ENCODE peak calls at places on chromosomes 12 and 14, in four cellular contexts. One of them, this sample, is unnamed.

GRCh38 chr12:124694250-124694649 is 126.8 kb upstream of the NCOR2 start:
- DNase-seq in GM12878: no peak
- DNase-seq in HepG2: no peak
- DNase-seq in H1: no peak
- DNase-seq in this sample: no peak

GRCh38 chr12:130714591-130715149 is 1.4 kb downstream of the RIMBP2 start:
- DNase-seq in GM12878: no peak
- DNase-seq in H1: peak
- DNase-seq in HepG2: no peak
- DNase-seq in this sample: no peak

GRCh38 chr14:100106661-100107112 is 41.5 kb downstream of the EVL start:
- DNase-seq in GM12878: no peak
- DNase-seq in H1: no peak
- DNase-seq in HepG2: no peak
- DNase-seq in this sample: no peak

GRCh38 chr12:70520847-70521246 is 116.4 kb downstream of the PTPRB start:
- DNase-seq in GM12878: no peak
- DNase-seq in H1: no peak
- DNase-seq in HepG2: no peak
- DNase-seq in this sample: no peak

GRCh38 chr12:71727958-71728357 is 26.7 kb upstream of the RAB21 start:
- DNase-seq in H1: no peak
- DNase-seq in GM12878: no peak
- DNase-seq in HepG2: no peak
- DNase-seq in this sample: no peak

GRCh38 chr12:118360785-118361404 is 11.8 kb downstream of the TAOK3 start:
- DNase-seq in H1: no peak
- DNase-seq in GM12878: no peak
- DNase-seq in HepG2: no peak
- DNase-seq in this sample: peak

GRCh38 chr12:11965258-11965910 is 105.4 kb upstream of the BCL2L14 start:
- DNase-seq in GM12878: no peak
- DNase-seq in H1: no peak
- DNase-seq in HepG2: no peak
- DNase-seq in this sample: no peak

GRCh38 chr12:32230607-32230982 is 123.9 kb downstream of the BICD1 start:
- DNase-seq in H1: no peak
- DNase-seq in HepG2: no peak
- DNase-seq in GM12878: no peak
- DNase-seq in this sample: no peak

GRCh38 chr14:66231823-66232222 is 254.3 kb upstream of the CCDC196 start:
- DNase-seq in H1: no peak
- DNase-seq in GM12878: no peak
- DNase-seq in HepG2: no peak
- DNase-seq in this sample: no peak

GRCh38 chr12:40551466-40551865 is 140.8 kb upstream of the CNTN1 start:
- DNase-seq in GM12878: no peak
- DNase-seq in HepG2: no peak
- DNase-seq in H1: no peak
- DNase-seq in this sample: no peak

GRCh38 chr12:9872743-9873142 is 3.6 kb upstream of the CLEC2B start:
- DNase-seq in GM12878: no peak
- DNase-seq in H1: no peak
- DNase-seq in HepG2: no peak
- DNase-seq in this sample: no peak

GRCh38 chr14:67977468-67978034 is 158.0 kb downstream of the RAD51B start:
- DNase-seq in HepG2: no peak
- DNase-seq in H1: no peak
- DNase-seq in GM12878: no peak
- DNase-seq in this sample: no peak

GRCh38 chr12:41663487-41664258 is 475.6 kb downstream of the PDZRN4 start:
- DNase-seq in H1: no peak
- DNase-seq in HepG2: peak
- DNase-seq in GM12878: no peak
- DNase-seq in this sample: no peak

GRCh38 chr12:53754196-53754595 is 2.4 kb upstream of the CISTR start:
- DNase-seq in HepG2: no peak
- DNase-seq in H1: no peak
- DNase-seq in GM12878: no peak
- DNase-seq in this sample: no peak

GRCh38 chr12:38053655-38054464 is 262.7 kb upstream of the ALG10B start:
- DNase-seq in HepG2: peak
- DNase-seq in GM12878: no peak
- DNase-seq in H1: no peak
- DNase-seq in this sample: peak

GRCh38 chr14:104694475-104694950 is 5.1 kb downstream of the INF2 start:
- DNase-seq in HepG2: no peak
- DNase-seq in H1: no peak
- DNase-seq in GM12878: no peak
- DNase-seq in this sample: no peak

GRCh38 chr12:674272-674781 is 11.1 kb upstream of the NINJ2 start:
- DNase-seq in HepG2: no peak
- DNase-seq in H1: no peak
- DNase-seq in GM12878: peak
- DNase-seq in this sample: no peak

GRCh38 chr14:102252834-102253801 is 51.8 kb downstream of the MOK start:
- DNase-seq in H1: no peak
- DNase-seq in GM12878: no peak
- DNase-seq in HepG2: no peak
- DNase-seq in this sample: no peak

GRCh38 chr14:71358209-71358931 is 451.1 kb downstream of the PCNX1 start:
- DNase-seq in GM12878: peak
- DNase-seq in H1: no peak
- DNase-seq in HepG2: no peak
- DNase-seq in this sample: no peak

GRCh38 chr12:96534339-96534738 is 45.0 kb downstream of the CFAP54 start:
- DNase-seq in GM12878: no peak
- DNase-seq in HepG2: peak
- DNase-seq in H1: no peak
- DNase-seq in this sample: no peak

GRCh38 chr14:100608586-100609330 is 21.5 kb upstream of the BEGAIN start:
- DNase-seq in GM12878: no peak
- DNase-seq in H1: no peak
- DNase-seq in HepG2: no peak
- DNase-seq in this sample: no peak

GRCh38 chr14:57686317-57686716 is 179.6 kb downstream of the SLC35F4 start:
- DNase-seq in HepG2: no peak
- DNase-seq in GM12878: no peak
- DNase-seq in H1: no peak
- DNase-seq in this sample: no peak

GRCh38 chr14:93926209-93926872 is 803 bp upstream of the FAM181A start:
- DNase-seq in GM12878: no peak
- DNase-seq in HepG2: peak
- DNase-seq in H1: no peak
- DNase-seq in this sample: no peak

GRCh38 chr14:65043893-65044595 is 57.3 kb downstream of the FNTB start:
- DNase-seq in HepG2: no peak
- DNase-seq in H1: no peak
- DNase-seq in GM12878: no peak
- DNase-seq in this sample: no peak

GRCh38 chr12:111942557-111942956 is 70.4 kb downstream of the TMEM116 start:
- DNase-seq in H1: no peak
- DNase-seq in HepG2: no peak
- DNase-seq in GM12878: no peak
- DNase-seq in this sample: no peak

GRCh38 chr12:109153711-109154434 is 37.5 kb downstream of the ACACB start:
- DNase-seq in H1: no peak
- DNase-seq in GM12878: no peak
- DNase-seq in HepG2: peak
- DNase-seq in this sample: peak
- TF ChIP-seq EP300 in H1: no peak
- TF ChIP-seq EP300 in GM12878: no peak
- TF ChIP-seq EP300 in HepG2: no peak
- TF ChIP-seq EP300 in this sample: peak

DNA sequence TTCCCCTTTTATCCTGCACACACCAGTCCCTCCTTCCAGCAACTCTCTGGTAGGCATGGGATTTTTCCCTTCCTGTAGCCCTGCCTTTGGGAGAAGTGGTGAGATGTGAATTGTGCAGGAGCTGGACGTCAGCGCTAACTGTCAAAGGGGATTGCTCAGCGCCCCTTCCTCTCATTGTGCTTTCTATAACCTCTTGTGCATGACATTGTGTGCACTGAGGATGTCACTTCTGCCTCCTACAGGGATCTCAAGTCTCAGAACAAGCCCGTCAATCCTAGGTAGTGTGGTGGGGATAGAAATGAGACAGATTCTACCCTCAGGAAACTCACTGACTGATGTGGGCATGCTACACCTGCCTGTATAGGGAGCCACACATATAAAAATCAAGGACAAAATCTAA is 8.7 kb downstream of the KCNA5 start:
- DNase-seq in H1: no peak
- DNase-seq in HepG2: no peak
- DNase-seq in GM12878: no peak
- DNase-seq in this sample: no peak
- TF ChIP-seq HDAC6 in H1: no peak
- TF ChIP-seq HDAC6 in HepG2: no peak
- TF ChIP-seq HDAC6 in GM12878: no peak
- TF ChIP-seq HDAC6 in this sample: no peak

GRCh38 chr12:2417761-2418160 is 365.0 kb downstream of the CACNA1C start:
- DNase-seq in GM12878: no peak
- DNase-seq in HepG2: no peak
- DNase-seq in H1: no peak
- DNase-seq in this sample: no peak

GRCh38 chr12:2418579-2418978 is 365.8 kb downstream of the CACNA1C start:
- DNase-seq in HepG2: no peak
- DNase-seq in GM12878: no peak
- DNase-seq in H1: no peak
- DNase-seq in this sample: no peak

GRCh38 chr12:2422591-2422990 is 369.8 kb downstream of the CACNA1C start:
- DNase-seq in HepG2: no peak
- DNase-seq in H1: no peak
- DNase-seq in GM12878: no peak
- DNase-seq in this sample: no peak
- TF ChIP-seq EP300 in HepG2: no peak
- TF ChIP-seq EP300 in H1: no peak
- TF ChIP-seq EP300 in GM12878: no peak
- TF ChIP-seq EP300 in this sample: no peak

DNA sequence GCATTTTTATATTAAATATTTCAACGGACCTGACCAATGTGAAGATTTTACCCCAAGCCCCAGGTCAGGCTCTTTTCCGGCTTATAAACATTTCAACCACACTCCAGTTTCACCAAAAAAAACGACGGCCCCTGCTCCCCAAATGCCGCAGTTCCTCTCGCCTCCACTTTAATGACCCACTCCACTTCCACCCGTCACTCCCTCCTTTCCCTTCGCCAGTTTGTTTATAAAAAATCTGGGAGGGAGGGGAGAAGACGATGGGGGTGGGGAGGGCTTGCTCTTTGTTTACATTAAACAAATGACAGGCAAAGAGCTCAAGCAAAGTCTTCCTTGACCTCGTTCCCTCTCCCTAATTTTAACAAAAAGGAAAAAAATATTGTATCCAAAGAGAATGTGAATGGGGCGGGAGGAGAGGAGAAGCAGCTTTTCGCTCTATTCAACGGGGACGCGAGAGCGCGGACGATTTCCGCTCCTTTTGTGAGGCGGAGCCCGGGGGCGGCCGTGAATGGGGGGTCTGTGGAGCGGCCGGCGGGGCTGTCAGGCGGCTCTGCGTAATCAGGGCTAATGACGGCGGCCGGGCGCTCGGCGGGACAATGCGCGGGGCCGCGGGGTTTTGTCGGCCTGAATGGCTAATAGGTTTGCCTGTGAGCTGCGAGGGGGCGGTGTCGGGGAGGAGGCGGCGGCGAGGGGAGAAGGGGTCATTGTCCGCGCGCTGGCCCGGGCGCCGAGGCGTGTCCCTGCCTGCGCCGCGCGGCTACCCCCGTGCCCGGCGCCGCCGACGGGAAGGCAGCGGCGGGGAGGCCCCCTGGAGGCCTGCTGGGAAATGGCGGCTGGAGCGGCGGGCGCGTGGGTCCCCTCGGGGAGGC is 5.7 kb downstream of the SIX6 start:
- DNase-seq in H1: peak
- DNase-seq in HepG2: peak
- DNase-seq in GM12878: no peak
- DNase-seq in this sample: peak
- TF ChIP-seq HDAC6 in H1: no peak
- TF ChIP-seq HDAC6 in HepG2: no peak
- TF ChIP-seq HDAC6 in GM12878: no peak
- TF ChIP-seq HDAC6 in this sample: no peak

GRCh38 chr14:21454843-21455550 is 926 bp downstream of the CHD8 start:
- DNase-seq in HepG2: peak
- DNase-seq in GM12878: no peak
- DNase-seq in H1: no peak
- DNase-seq in this sample: no peak

GRCh38 chr14:21455592-21455911 is 371 bp downstream of the CHD8 start:
- DNase-seq in H1: no peak
- DNase-seq in GM12878: no peak
- DNase-seq in HepG2: no peak
- DNase-seq in this sample: no peak

GRCh38 chr14:21455912-21456667 is at the start of gene CHD8:
- DNase-seq in GM12878: peak
- DNase-seq in HepG2: peak
- DNase-seq in H1: peak
- DNase-seq in this sample: peak
- TF ChIP-seq EP300 in GM12878: no peak
- TF ChIP-seq EP300 in HepG2: peak
- TF ChIP-seq EP300 in H1: no peak
- TF ChIP-seq EP300 in this sample: no peak

GRCh38 chr14:32230695-32231280 is 27.7 kb upstream of the RNU6-8 start:
- DNase-seq in HepG2: no peak
- DNase-seq in GM12878: no peak
- DNase-seq in H1: no peak
- DNase-seq in this sample: no peak

GRCh38 chr14:32230181-32230580 is 27.1 kb upstream of the RNU6-8 start:
- DNase-seq in HepG2: no peak
- DNase-seq in H1: no peak
- DNase-seq in GM12878: no peak
- DNase-seq in this sample: no peak

GRCh38 chr14:32226051-32226450 is 23.0 kb upstream of the RNU6-8 start:
- DNase-seq in HepG2: no peak
- DNase-seq in H1: no peak
- DNase-seq in GM12878: no peak
- DNase-seq in this sample: no peak

GRCh38 chr14:32225378-32225920 is 22.4 kb upstream of the RNU6-8 start:
- DNase-seq in GM12878: no peak
- DNase-seq in HepG2: no peak
- DNase-seq in H1: no peak
- DNase-seq in this sample: no peak

GRCh38 chr14:32224731-32225377 is 21.8 kb upstream of the RNU6-8 start:
- DNase-seq in H1: no peak
- DNase-seq in GM12878: no peak
- DNase-seq in HepG2: peak
- DNase-seq in this sample: peak
- TF ChIP-seq HDAC6 in H1: no peak
- TF ChIP-seq HDAC6 in GM12878: no peak
- TF ChIP-seq HDAC6 in HepG2: no peak
- TF ChIP-seq HDAC6 in this sample: no peak

GRCh38 chr14:40309124-40309523 is 876.9 kb upstream of the FBXO33 start:
- DNase-seq in H1: no peak
- DNase-seq in HepG2: no peak
- DNase-seq in GM12878: no peak
- DNase-seq in this sample: no peak
- TF ChIP-seq EP300 in H1: no peak
- TF ChIP-seq EP300 in HepG2: no peak
- TF ChIP-seq EP300 in GM12878: no peak
- TF ChIP-seq EP300 in this sample: no peak

GRCh38 chr14:54094765-54095164 is 138.1 kb upstream of the BMP4 start:
- DNase-seq in HepG2: no peak
- DNase-seq in GM12878: no peak
- DNase-seq in H1: no peak
- DNase-seq in this sample: no peak
- TF ChIP-seq HDAC6 in HepG2: no peak
- TF ChIP-seq HDAC6 in GM12878: no peak
- TF ChIP-seq HDAC6 in H1: no peak
- TF ChIP-seq HDAC6 in this sample: no peak

This sample was measured in K562.